ENCODE peak calls at places on chromosomes 11 and 22, in five cellular contexts. G is effector memory CD4-positive, alpha-beta T cell; R is psoas muscle; H is mesenchymal stem cell; K is fibroblast of lung. Z is an unnamed sample.

GRCh38 chr22:37566329-37566837 is 6.1 kb downstream of the CDC42EP1 start:
- DNase-seq in G (peak; percentile 19), R (peak; percentile 41), H (no peak), K (no peak), Z (peak; percentile 44)

GRCh38 chr22:29023172-29023796 is 38.3 kb downstream of the C22orf31 start:
- DNase-seq in G (no peak), R (no peak), H (no peak), K (no peak), Z (no peak)

GRCh38 chr22:33842006-33842354 is 78.3 kb downstream of the LARGE1 start:
- DNase-seq in G (no peak), R (no peak), H (no peak), K (no peak), Z (no peak)

GRCh38 chr11:30855383-30856006 is 269.3 kb upstream of the MPPED2 start:
- DNase-seq in G (no peak), R (no peak), H (peak; percentile 11), K (peak; percentile 46), Z (no peak)

GRCh38 chr11:61032824-61033223 is 61.3 kb downstream of the CD6 start:
- DNase-seq in G (no peak), R (no peak), H (no peak), K (no peak), Z (no peak)

GRCh38 chr11:65863889-65864757 is 3.9 kb downstream of the MUS81 start:
- DNase-seq in G (no peak), R (peak; percentile 47), H (no peak), K (no peak), Z (no peak)

GRCh38 chr22:36579441-36579840 is 50.5 kb upstream of the EIF3D start:
- DNase-seq in G (no peak), R (no peak), H (no peak), K (no peak), Z (no peak)

GRCh38 chr22:38176170-38176741 is 5.4 kb downstream of the PLA2G6 start:
- DNase-seq in G (peak; percentile 16), R (peak; percentile 97), H (peak; percentile 95), K (peak; percentile 75), Z (peak; percentile 19)

GRCh38 chr11:43238341-43238740 is 73.5 kb upstream of the API5 start:
- DNase-seq in G (no peak), R (no peak), H (no peak), K (no peak), Z (no peak)

GRCh38 chr22:33841281-33842005 is 78.8 kb downstream of the LARGE1 start:
- DNase-seq in G (no peak), R (no peak), H (no peak), K (no peak), Z (no peak)

GRCh38 chr22:35149149-35149548 is 83.2 kb downstream of the ISX start:
- DNase-seq in G (no peak), R (no peak), H (no peak), K (no peak), Z (no peak)

GRCh38 chr22:24068377-24068680 is 57.2 kb downstream of the CABIN1 start:
- DNase-seq in G (no peak), R (no peak), H (no peak), K (no peak), Z (no peak)

GRCh38 chr11:34915136-34916013 is 804 bp downstream of the APIP start:
- DNase-seq in G (no peak), R (no peak), H (peak; percentile 57), K (peak; percentile 45), Z (no peak)

GRCh38 chr22:20427945-20428417 is 9.6 kb downstream of the SCARF2 start:
- DNase-seq in G (no peak), R (no peak), H (no peak), K (no peak), Z (no peak)

GRCh38 chr22:38462960-38463784 is 4.7 kb upstream of the KDELR3 start:
- DNase-seq in G (no peak), R (peak; percentile 54), H (peak; percentile 59), K (no peak), Z (no peak)

GRCh38 chr22:22840778-22841177 is 46.8 kb upstream of the IGLL5 start:
- DNase-seq in G (no peak), R (no peak), H (no peak), K (no peak), Z (no peak)

GRCh38 chr22:18076060-18076497 is 1.7 kb upstream of the PEX26 start:
- DNase-seq in G (peak; percentile 9), R (peak; percentile 76), H (peak; percentile 89), K (peak; percentile 94), Z (peak; percentile 54)

GRCh38 chr11:65927904-65928397 is 8.7 kb downstream of the DRAP1 start:
- DNase-seq in G (peak; percentile 63), R (no peak), H (peak; percentile 44), K (peak; percentile 21), Z (peak; percentile 79)

GRCh38 chr11:93329936-93330445 is 551 bp upstream of the DEUP1 start:
- DNase-seq in G (no peak), R (no peak), H (peak; percentile 2), K (peak; percentile 3), Z (no peak)

GRCh38 chr11:57277845-57278720 is 41.0 kb upstream of the APLNR start:
- DNase-seq in G (no peak), R (peak; percentile 84), H (peak; percentile 85), K (peak; percentile 86), Z (no peak)

GRCh38 chr11:70739811-70740474 is 341.6 kb downstream of the CTTN start:
- DNase-seq in G (no peak), R (no peak), H (no peak), K (no peak), Z (no peak)

GRCh38 chr11:134585666-134586285 is 173.7 kb upstream of the B3GAT1 start:
- DNase-seq in G (no peak), R (no peak), H (no peak), K (no peak), Z (no peak)

GRCh38 chr22:30288414-30289125 is 735 bp downstream of the CASTOR1 start:
- DNase-seq in G (no peak), R (no peak), H (no peak), K (no peak), Z (no peak)

GRCh38 chr22:30289126-30289979 is at the start of gene CASTOR1:
- DNase-seq in G (peak; percentile 86), R (peak; percentile 99), H (peak; percentile 98), K (peak; percentile 98), Z (peak; percentile 88)

GRCh38 chr22:30286813-30287625 is 2.3 kb downstream of the CASTOR1 start:
- DNase-seq in G (peak; percentile 67), R (peak; percentile 82), H (peak; percentile 55), K (peak; percentile 38), Z (peak; percentile 78)

GRCh38 chr22:30286331-30286730 is 3.0 kb downstream of the CASTOR1 start:
- DNase-seq in G (no peak), R (no peak), H (no peak), K (no peak), Z (no peak)

DNA sequence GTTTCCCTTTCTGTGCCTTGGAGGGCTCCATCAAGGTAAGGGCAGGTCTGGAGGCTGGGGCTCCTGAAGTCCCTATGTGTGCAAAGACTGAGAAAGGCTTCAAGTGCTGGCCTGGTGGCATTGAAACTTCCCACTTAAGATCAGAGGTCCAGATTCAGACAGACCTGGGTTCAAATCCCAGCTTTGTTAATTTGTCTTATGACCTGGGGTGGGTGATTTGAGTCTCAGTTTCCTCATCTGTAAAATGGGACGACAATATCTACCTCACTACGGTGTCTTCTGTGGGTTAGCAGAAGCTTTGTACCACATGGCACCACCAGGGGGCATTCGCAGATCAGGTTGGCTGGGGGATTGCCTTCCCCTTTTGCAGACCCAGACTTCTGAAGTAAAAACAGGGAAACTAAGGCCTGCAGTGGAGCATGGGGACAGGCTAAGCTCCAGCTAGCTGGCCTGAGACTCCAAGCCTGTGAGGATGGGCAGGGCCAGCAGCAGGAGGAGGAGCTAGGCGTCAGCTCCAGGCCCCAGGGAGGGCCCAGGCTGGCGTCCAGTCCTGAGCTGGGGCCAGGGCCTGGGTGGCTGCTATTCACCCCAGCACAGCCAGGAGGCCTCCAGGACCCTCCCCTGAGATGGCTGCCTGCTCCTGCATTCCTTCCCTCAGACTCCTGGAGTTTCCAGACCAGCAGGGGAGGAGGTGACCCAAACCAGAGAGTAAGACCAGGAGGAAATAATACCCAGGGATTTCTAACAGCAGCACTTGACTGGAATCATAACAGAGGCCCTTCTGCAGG is 1.5 kb downstream of the CASTOR1 start:
- DNase-seq in G (peak; percentile 74), R (peak; percentile 90), H (peak; percentile 96), K (peak; percentile 90), Z (peak; percentile 70)
- H3K27ac ChIP-seq in G (peak overlapping the region; percentile 44), R (peak overlapping the region; percentile 46), H (peak overlapping the region; percentile 75), K (no peak overlapping the region), Z (peak overlapping the region; percentile 75)

DNA sequence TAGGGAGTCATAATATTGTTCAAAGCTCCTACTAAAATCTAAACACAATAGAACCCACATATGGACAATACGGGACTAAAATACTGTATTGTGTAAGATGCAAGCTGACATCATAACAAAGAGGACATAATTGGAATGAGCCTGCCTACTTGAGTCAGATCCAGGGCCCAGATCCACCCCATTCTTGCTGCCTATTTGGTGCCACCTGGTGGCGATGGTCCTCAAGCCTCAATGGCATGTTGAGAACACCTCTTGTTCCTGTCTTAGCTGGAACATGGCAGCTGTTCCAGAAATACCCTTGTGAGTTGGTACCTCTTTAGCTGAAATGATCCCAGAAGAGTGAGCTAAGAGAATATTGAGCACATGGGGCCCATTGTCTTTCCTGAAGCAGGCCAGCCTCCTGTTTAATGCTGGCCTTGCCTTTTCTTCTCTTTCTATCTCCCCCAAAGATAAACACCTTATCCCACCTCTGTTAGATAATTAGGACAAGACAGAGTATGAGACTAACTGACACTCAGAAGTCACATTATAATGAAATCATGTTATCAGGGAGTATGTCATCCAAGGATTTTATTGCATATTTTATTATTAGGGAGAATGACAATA is 680.9 kb upstream of the ANO5 start:
- DNase-seq in G (no peak), R (peak; percentile 53), H (peak; percentile 5), K (no peak), Z (no peak)
- H3K4me1 ChIP-seq in G (no peaks in the 10 kb centered on the region), R (no peaks in the 10 kb centered on the region), H (no peaks in the 10 kb centered on the region), K (no peaks in the 10 kb centered on the region), Z (no peaks in the 10 kb centered on the region)

GRCh38 chr11:124748481-124749338 is 3.3 kb downstream of the VSIG2 start:
- DNase-seq in G (no peak), R (no peak), H (no peak), K (no peak), Z (no peak)
- H3K27me3 ChIP-seq in G (no peaks in the 10 kb centered on the region), R (peaks cover 21% of the 10 kb centered on the region), H (peaks cover 98% of the 10 kb centered on the region), K (peaks cover 2% of the 10 kb centered on the region), Z (no peaks in the 10 kb centered on the region)

DNA sequence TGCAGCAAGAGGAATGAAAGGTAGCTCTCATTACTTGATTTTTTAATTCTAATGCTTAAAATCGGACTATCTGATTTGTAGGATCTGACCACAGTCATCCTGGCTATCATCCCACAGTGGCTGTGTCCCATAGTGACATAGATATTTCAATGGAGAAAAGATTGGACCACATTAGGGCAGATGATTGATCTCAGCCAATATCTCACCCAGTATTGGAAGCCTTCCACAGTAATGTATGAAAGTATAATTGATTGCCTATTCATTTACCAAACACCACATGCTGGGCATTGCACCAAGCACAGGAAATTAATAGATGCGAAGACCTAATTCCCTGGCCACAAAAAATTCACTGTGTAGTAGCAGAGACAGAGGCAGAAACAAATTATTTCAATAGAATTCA is 37.6 kb downstream of the FZD4 start:
- DNase-seq in G (no peak), R (no peak), H (no peak), K (no peak), Z (no peak)
- H3K27ac ChIP-seq in G (no peak overlapping the region), R (no peak overlapping the region), H (no peak overlapping the region), K (no peak overlapping the region), Z (no peak overlapping the region)

Z was measured in naive thymus-derived CD4-positive, alpha-beta T cell.